ENCODE peak calls at places on chromosomes 11 and 22, in nine cellular contexts. U is IMR-90, Z is head of caudate nucleus, Q is mucosa of gallbladder, X is T-helper 1 cell, B is T-cell, N is adipocyte, Y is GM20000, M is substantia nigra. F is an unnamed sample.

GRCh38 chr11:73415854-73416615 is 39.8 kb downstream of the RELT start:
- DNase-seq in Q (no peak), X (no peak), N (peak), M (no peak), B (no peak), Z (no peak), U (peak), Y (no peak), F (no peak)

GRCh38 chr11:77088236-77089003 is 14.2 kb upstream of the OMP start:
- DNase-seq in B (no peak), X (no peak), Z (no peak), M (no peak), Y (no peak), Q (peak), U (no peak), N (no peak), F (peak)

GRCh38 chr11:129331871-129332274 is 43.8 kb upstream of the BARX2 start:
- DNase-seq in Z (peak), Y (peak), Q (peak), B (peak), U (peak), M (peak), N (peak), X (peak), F (peak)

GRCh38 chr11:25244126-25244525 is 747.3 kb downstream of the LUZP2 start:
- DNase-seq in M (no peak), Z (no peak), Y (no peak), X (no peak), Q (no peak), N (no peak), B (no peak), U (no peak), F (no peak)

GRCh38 chr11:96464695-96465307 is 75.0 kb downstream of the JRKL start:
- DNase-seq in X (no peak), Z (peak), N (peak), B (no peak), U (peak), Q (no peak), Y (peak), M (no peak), F (peak)

GRCh38 chr22:42022162-42022847 is 23.7 kb downstream of the WBP2NL start:
- DNase-seq in N (no peak), U (no peak), M (no peak), Q (no peak), B (no peak), X (no peak), Y (peak), Z (no peak), F (peak)

GRCh38 chr22:32819120-32819519 is 17.6 kb downstream of the TIMP3 start:
- DNase-seq in M (no peak), X (no peak), Q (no peak), U (no peak), Y (no peak), B (no peak), N (no peak), Z (no peak), F (no peak)

GRCh38 chr22:23182289-23183106 is 2.2 kb downstream of the BCR start:
- DNase-seq in Z (no peak), Y (peak), Q (no peak), X (peak), B (peak), M (no peak), N (peak), U (peak), F (no peak)

GRCh38 chr11:17683378-17684161 is 35.8 kb upstream of the MYOD1 start:
- DNase-seq in N (peak), U (peak), Q (peak), X (no peak), B (no peak), Y (no peak), Z (no peak), M (no peak), F (peak)

GRCh38 chr11:120217941-120218694 is 7.3 kb downstream of the OAF start:
- DNase-seq in B (no peak), X (no peak), U (no peak), N (no peak), Q (no peak), Y (no peak), M (peak), Z (peak), F (no peak)

GRCh38 chr11:44574620-44575287 is 9.3 kb downstream of the CD82 start:
- DNase-seq in Y (no peak), X (no peak), Z (no peak), U (peak), Q (no peak), N (peak), M (no peak), B (no peak), F (no peak)

GRCh38 chr11:94524293-94524692 is 12.0 kb downstream of the C11orf97 start:
- DNase-seq in M (no peak), Z (no peak), Q (no peak), U (no peak), Y (no peak), B (no peak), N (no peak), X (no peak), F (no peak)

GRCh38 chr11:73916435-73916834 is 34.4 kb upstream of the DNAJB13 start:
- DNase-seq in U (peak), M (no peak), Z (peak), Q (no peak), N (no peak), Y (no peak), X (no peak), B (no peak), F (peak)

GRCh38 chr11:91047882-91048281 is 825.0 kb upstream of the CHORDC1 start:
- DNase-seq in Z (no peak), U (no peak), Q (no peak), N (no peak), Y (no peak), M (no peak), X (no peak), B (no peak), F (no peak)

GRCh38 chr11:69417211-69418085 is 64.0 kb upstream of the LINC01488 start:
- DNase-seq in Z (no peak), N (no peak), U (no peak), B (no peak), X (no peak), M (no peak), Y (no peak), Q (no peak), F (no peak)

GRCh38 chr22:45937960-45938359 is 39.0 kb downstream of the WNT7B start:
- DNase-seq in Y (no peak), M (no peak), U (no peak), X (no peak), Q (no peak), Z (no peak), N (no peak), B (no peak), F (no peak)

GRCh38 chr11:132962026-132962425 is 570.3 kb downstream of the OPCML start:
- DNase-seq in Y (no peak), Z (peak), B (no peak), M (no peak), X (no peak), Q (no peak), N (peak), U (peak), F (no peak)

GRCh38 chr22:28761449-28761755 is 11.1 kb upstream of the CCDC117 start:
- DNase-seq in M (no peak), X (no peak), Z (no peak), N (no peak), U (no peak), Q (no peak), B (no peak), Y (no peak), F (no peak)

GRCh38 chr11:31806944-31807790 is 4.0 kb downstream of the PAX6 start:
- DNase-seq in Z (no peak), Y (peak), U (no peak), N (no peak), B (no peak), X (no peak), M (no peak), Q (no peak), F (no peak)

GRCh38 chr22:37930270-37930951 is 23.0 kb downstream of the C22orf23 start:
- DNase-seq in X (no peak), Y (peak), Q (no peak), M (no peak), B (no peak), Z (peak), U (peak), N (peak), F (peak)

GRCh38 chr22:44947029-44947428 is 62.8 kb downstream of the PHF21B start:
- DNase-seq in B (no peak), X (no peak), N (no peak), U (no peak), Q (no peak), M (peak), Y (no peak), Z (peak), F (no peak)

F was measured in DMS53.